ENCODE peak calls at places on chromosomes 7 and 10, in six cellular contexts. One of them, this sample, is unnamed.

GRCh38 chr7:157905740-157906461 is 569.1 kb downstream of the DNAJB6 start:
- DNase-seq in coronary artery: no peak
- DNase-seq in MV-4-11: no peak
- DNase-seq in Calu3: no peak
- DNase-seq in activated CD8-positive, alpha-beta memory T cell treated with anti-CD3 and anti-CD28 coated beads for 24 hours: no peak
- DNase-seq in COR-L47: peak
- DNase-seq in this sample: no peak

GRCh38 chr10:132408367-132408781 is 11.4 kb downstream of the PWWP2B start:
- DNase-seq in coronary artery: no peak
- DNase-seq in MV-4-11: no peak
- DNase-seq in Calu3: peak
- DNase-seq in activated CD8-positive, alpha-beta memory T cell treated with anti-CD3 and anti-CD28 coated beads for 24 hours: no peak
- DNase-seq in COR-L47: no peak
- DNase-seq in this sample: no peak

GRCh38 chr7:128104109-128104742 is 73.0 kb upstream of the LRRC4 start:
- DNase-seq in coronary artery: no peak
- DNase-seq in MV-4-11: peak
- DNase-seq in Calu3: no peak
- DNase-seq in activated CD8-positive, alpha-beta memory T cell treated with anti-CD3 and anti-CD28 coated beads for 24 hours: peak
- DNase-seq in COR-L47: no peak
- DNase-seq in this sample: peak

GRCh38 chr7:21480693-21481403 is 53.0 kb downstream of the SP4 start:
- DNase-seq in coronary artery: no peak
- DNase-seq in MV-4-11: no peak
- DNase-seq in Calu3: no peak
- DNase-seq in activated CD8-positive, alpha-beta memory T cell treated with anti-CD3 and anti-CD28 coated beads for 24 hours: no peak
- DNase-seq in COR-L47: no peak
- DNase-seq in this sample: no peak

GRCh38 chr7:81887098-81887497 is 117.3 kb upstream of the HGF start:
- DNase-seq in coronary artery: no peak
- DNase-seq in MV-4-11: peak
- DNase-seq in Calu3: no peak
- DNase-seq in activated CD8-positive, alpha-beta memory T cell treated with anti-CD3 and anti-CD28 coated beads for 24 hours: no peak
- DNase-seq in COR-L47: no peak
- DNase-seq in this sample: peak

GRCh38 chr7:114342431-114343181 is 72.0 kb upstream of the FOXP2 start:
- DNase-seq in coronary artery: no peak
- DNase-seq in MV-4-11: no peak
- DNase-seq in Calu3: no peak
- DNase-seq in activated CD8-positive, alpha-beta memory T cell treated with anti-CD3 and anti-CD28 coated beads for 24 hours: no peak
- DNase-seq in COR-L47: no peak
- DNase-seq in this sample: no peak

GRCh38 chr7:5657901-5658300 is 123.6 kb downstream of the RNF216 start:
- DNase-seq in coronary artery: no peak
- DNase-seq in MV-4-11: no peak
- DNase-seq in Calu3: no peak
- DNase-seq in activated CD8-positive, alpha-beta memory T cell treated with anti-CD3 and anti-CD28 coated beads for 24 hours: no peak
- DNase-seq in COR-L47: no peak
- DNase-seq in this sample: no peak

GRCh38 chr7:99631311-99632109 is 14.8 kb downstream of the ZSCAN25 start:
- DNase-seq in coronary artery: no peak
- DNase-seq in MV-4-11: peak
- DNase-seq in Calu3: peak
- DNase-seq in activated CD8-positive, alpha-beta memory T cell treated with anti-CD3 and anti-CD28 coated beads for 24 hours: peak
- DNase-seq in COR-L47: peak
- DNase-seq in this sample: no peak

GRCh38 chr7:119175916-119176627 is 951.6 kb downstream of the ANKRD7 start:
- DNase-seq in coronary artery: no peak
- DNase-seq in MV-4-11: peak
- DNase-seq in Calu3: peak
- DNase-seq in activated CD8-positive, alpha-beta memory T cell treated with anti-CD3 and anti-CD28 coated beads for 24 hours: no peak
- DNase-seq in COR-L47: peak
- DNase-seq in this sample: peak

GRCh38 chr7:88509341-88509740 is 202.6 kb upstream of the STEAP4 start:
- DNase-seq in coronary artery: no peak
- DNase-seq in MV-4-11: no peak
- DNase-seq in Calu3: no peak
- DNase-seq in activated CD8-positive, alpha-beta memory T cell treated with anti-CD3 and anti-CD28 coated beads for 24 hours: no peak
- DNase-seq in COR-L47: no peak
- DNase-seq in this sample: no peak

GRCh38 chr10:97853006-97853405 is 3.4 kb downstream of the GOLGA7B start:
- DNase-seq in coronary artery: no peak
- DNase-seq in MV-4-11: no peak
- DNase-seq in Calu3: no peak
- DNase-seq in activated CD8-positive, alpha-beta memory T cell treated with anti-CD3 and anti-CD28 coated beads for 24 hours: no peak
- DNase-seq in COR-L47: no peak
- DNase-seq in this sample: no peak

GRCh38 chr10:31694929-31695837 is 233.4 kb downstream of the ARHGAP12 start:
- DNase-seq in coronary artery: no peak
- DNase-seq in MV-4-11: no peak
- DNase-seq in Calu3: no peak
- DNase-seq in activated CD8-positive, alpha-beta memory T cell treated with anti-CD3 and anti-CD28 coated beads for 24 hours: no peak
- DNase-seq in COR-L47: no peak
- DNase-seq in this sample: no peak

GRCh38 chr10:71633935-71634334 is 85.6 kb downstream of the C10orf105 start:
- DNase-seq in coronary artery: no peak
- DNase-seq in MV-4-11: no peak
- DNase-seq in Calu3: no peak
- DNase-seq in activated CD8-positive, alpha-beta memory T cell treated with anti-CD3 and anti-CD28 coated beads for 24 hours: no peak
- DNase-seq in COR-L47: no peak
- DNase-seq in this sample: no peak

GRCh38 chr10:48574817-48575380 is 30.0 kb downstream of the ARHGAP22 start:
- DNase-seq in coronary artery: peak
- DNase-seq in MV-4-11: no peak
- DNase-seq in Calu3: no peak
- DNase-seq in activated CD8-positive, alpha-beta memory T cell treated with anti-CD3 and anti-CD28 coated beads for 24 hours: no peak
- DNase-seq in COR-L47: no peak
- DNase-seq in this sample: no peak

GRCh38 chr7:40571796-40572195 is 437.0 kb downstream of the SUGCT start:
- DNase-seq in coronary artery: no peak
- DNase-seq in MV-4-11: no peak
- DNase-seq in Calu3: no peak
- DNase-seq in activated CD8-positive, alpha-beta memory T cell treated with anti-CD3 and anti-CD28 coated beads for 24 hours: no peak
- DNase-seq in COR-L47: no peak
- DNase-seq in this sample: no peak

GRCh38 chr10:20623561-20623960 is 273.6 kb downstream of the NEBL start:
- DNase-seq in coronary artery: no peak
- DNase-seq in MV-4-11: no peak
- DNase-seq in Calu3: no peak
- DNase-seq in activated CD8-positive, alpha-beta memory T cell treated with anti-CD3 and anti-CD28 coated beads for 24 hours: no peak
- DNase-seq in COR-L47: no peak
- DNase-seq in this sample: no peak

GRCh38 chr7:122881324-122881723 is 4.9 kb downstream of the CADPS2 start:
- DNase-seq in coronary artery: no peak
- DNase-seq in MV-4-11: no peak
- DNase-seq in Calu3: no peak
- DNase-seq in activated CD8-positive, alpha-beta memory T cell treated with anti-CD3 and anti-CD28 coated beads for 24 hours: no peak
- DNase-seq in COR-L47: no peak
- DNase-seq in this sample: no peak

GRCh38 chr7:16670021-16670420 is 24.0 kb downstream of the BZW2 start:
- DNase-seq in coronary artery: no peak
- DNase-seq in MV-4-11: no peak
- DNase-seq in Calu3: no peak
- DNase-seq in activated CD8-positive, alpha-beta memory T cell treated with anti-CD3 and anti-CD28 coated beads for 24 hours: no peak
- DNase-seq in COR-L47: no peak
- DNase-seq in this sample: no peak

GRCh38 chr7:16688249-16688648 is 42.3 kb downstream of the BZW2 start:
- DNase-seq in coronary artery: no peak
- DNase-seq in MV-4-11: no peak
- DNase-seq in Calu3: no peak
- DNase-seq in activated CD8-positive, alpha-beta memory T cell treated with anti-CD3 and anti-CD28 coated beads for 24 hours: no peak
- DNase-seq in COR-L47: no peak
- DNase-seq in this sample: no peak

GRCh38 chr7:147053761-147054160 is 937.2 kb downstream of the CNTNAP2 start:
- DNase-seq in coronary artery: no peak
- DNase-seq in MV-4-11: no peak
- DNase-seq in Calu3: no peak
- DNase-seq in activated CD8-positive, alpha-beta memory T cell treated with anti-CD3 and anti-CD28 coated beads for 24 hours: no peak
- DNase-seq in COR-L47: no peak
- DNase-seq in this sample: no peak

GRCh38 chr7:7486362-7486761 is 49.3 kb downstream of the COL28A1 start:
- DNase-seq in coronary artery: no peak
- DNase-seq in MV-4-11: peak
- DNase-seq in Calu3: no peak
- DNase-seq in activated CD8-positive, alpha-beta memory T cell treated with anti-CD3 and anti-CD28 coated beads for 24 hours: no peak
- DNase-seq in COR-L47: no peak
- DNase-seq in this sample: no peak

GRCh38 chr10:99938563-99938962 is 71.2 kb downstream of the DNMBP start:
- DNase-seq in coronary artery: no peak
- DNase-seq in MV-4-11: no peak
- DNase-seq in Calu3: no peak
- DNase-seq in activated CD8-positive, alpha-beta memory T cell treated with anti-CD3 and anti-CD28 coated beads for 24 hours: no peak
- DNase-seq in COR-L47: no peak
- DNase-seq in this sample: no peak

GRCh38 chr7:79452032-79452494 is 1.4 kb downstream of the MAGI2 start:
- DNase-seq in coronary artery: peak
- DNase-seq in MV-4-11: no peak
- DNase-seq in Calu3: peak
- DNase-seq in activated CD8-positive, alpha-beta memory T cell treated with anti-CD3 and anti-CD28 coated beads for 24 hours: peak
- DNase-seq in COR-L47: peak
- DNase-seq in this sample: no peak

GRCh38 chr7:100472854-100473499 is 6.0 kb downstream of the TSC22D4 start:
- DNase-seq in coronary artery: peak
- DNase-seq in MV-4-11: peak
- DNase-seq in Calu3: no peak
- DNase-seq in activated CD8-positive, alpha-beta memory T cell treated with anti-CD3 and anti-CD28 coated beads for 24 hours: no peak
- DNase-seq in COR-L47: no peak
- DNase-seq in this sample: peak

GRCh38 chr7:39720586-39720985 is 97.2 kb downstream of the RALA start:
- DNase-seq in coronary artery: no peak
- DNase-seq in MV-4-11: no peak
- DNase-seq in Calu3: peak
- DNase-seq in activated CD8-positive, alpha-beta memory T cell treated with anti-CD3 and anti-CD28 coated beads for 24 hours: no peak
- DNase-seq in COR-L47: no peak
- DNase-seq in this sample: no peak

GRCh38 chr10:72037811-72038210 is 50.5 kb downstream of the SPOCK2 start:
- DNase-seq in coronary artery: no peak
- DNase-seq in MV-4-11: no peak
- DNase-seq in Calu3: no peak
- DNase-seq in activated CD8-positive, alpha-beta memory T cell treated with anti-CD3 and anti-CD28 coated beads for 24 hours: no peak
- DNase-seq in COR-L47: no peak
- DNase-seq in this sample: no peak

GRCh38 chr10:84681781-84682180 is 353.4 kb downstream of the CCSER2 start:
- DNase-seq in coronary artery: peak
- DNase-seq in MV-4-11: no peak
- DNase-seq in Calu3: no peak
- DNase-seq in activated CD8-positive, alpha-beta memory T cell treated with anti-CD3 and anti-CD28 coated beads for 24 hours: no peak
- DNase-seq in COR-L47: no peak
- DNase-seq in this sample: no peak

GRCh38 chr7:154096-154835 is 38.1 kb upstream of the FAM20C start:
- DNase-seq in coronary artery: no peak
- DNase-seq in MV-4-11: no peak
- DNase-seq in Calu3: no peak
- DNase-seq in activated CD8-positive, alpha-beta memory T cell treated with anti-CD3 and anti-CD28 coated beads for 24 hours: no peak
- DNase-seq in COR-L47: no peak
- DNase-seq in this sample: no peak

GRCh38 chr7:30503273-30504212 is 1.1 kb downstream of the GGCT start:
- DNase-seq in coronary artery: no peak
- DNase-seq in MV-4-11: no peak
- DNase-seq in Calu3: no peak
- DNase-seq in activated CD8-positive, alpha-beta memory T cell treated with anti-CD3 and anti-CD28 coated beads for 24 hours: no peak
- DNase-seq in COR-L47: no peak
- DNase-seq in this sample: peak

GRCh38 chr7:12865593-12865992 is 178.2 kb downstream of the ARL4A start:
- DNase-seq in coronary artery: no peak
- DNase-seq in MV-4-11: no peak
- DNase-seq in Calu3: no peak
- DNase-seq in activated CD8-positive, alpha-beta memory T cell treated with anti-CD3 and anti-CD28 coated beads for 24 hours: no peak
- DNase-seq in COR-L47: no peak
- DNase-seq in this sample: no peak

GRCh38 chr7:133703547-133703946 is 423.6 kb upstream of the LRGUK start:
- DNase-seq in coronary artery: no peak
- DNase-seq in MV-4-11: no peak
- DNase-seq in Calu3: no peak
- DNase-seq in activated CD8-positive, alpha-beta memory T cell treated with anti-CD3 and anti-CD28 coated beads for 24 hours: no peak
- DNase-seq in COR-L47: no peak
- DNase-seq in this sample: no peak

This sample was measured in Kasumi-1.